ENCODE peak calls at places on chromosomes 13 and 19, in ten cellular contexts. One of them, this sample, is unnamed.

GRCh38 chr13:24050292-24050711 is 110.2 kb upstream of the SPATA13 start:
- DNase-seq in stomach: peak; percentile 70
- DNase-seq in GM12878: no peak
- DNase-seq in A549: no peak
- DNase-seq in SK-N-SH: no peak
- DNase-seq in upper lobe of left lung: peak; percentile 49
- DNase-seq in transverse colon: no peak
- DNase-seq in tibial nerve: no peak
- DNase-seq in ovary: peak; percentile 57
- DNase-seq in K562: no peak
- DNase-seq in this sample: peak; percentile 78

GRCh38 chr13:76440568-76440967 is 445.6 kb downstream of the KCTD12 start:
- DNase-seq in transverse colon: no peak
- DNase-seq in SK-N-SH: no peak
- DNase-seq in GM12878: peak; percentile 17
- DNase-seq in ovary: no peak
- DNase-seq in K562: no peak
- DNase-seq in tibial nerve: no peak
- DNase-seq in stomach: no peak
- DNase-seq in A549: no peak
- DNase-seq in upper lobe of left lung: no peak
- DNase-seq in this sample: no peak

GRCh38 chr13:74288361-74288911 is 154.2 kb upstream of the KLF12 start:
- DNase-seq in GM12878: no peak
- DNase-seq in K562: no peak
- DNase-seq in upper lobe of left lung: peak; percentile 26
- DNase-seq in stomach: peak; percentile 33
- DNase-seq in transverse colon: peak; percentile 49
- DNase-seq in SK-N-SH: peak; percentile 10
- DNase-seq in tibial nerve: no peak
- DNase-seq in ovary: peak; percentile 21
- DNase-seq in A549: no peak
- DNase-seq in this sample: peak; percentile 66

GRCh38 chr19:17475541-17476115 is 5.3 kb downstream of the SLC27A1 start:
- DNase-seq in K562: no peak
- DNase-seq in upper lobe of left lung: peak; percentile 36
- DNase-seq in ovary: no peak
- DNase-seq in tibial nerve: peak; percentile 39
- DNase-seq in SK-N-SH: no peak
- DNase-seq in stomach: peak; percentile 65
- DNase-seq in A549: no peak
- DNase-seq in transverse colon: peak; percentile 31
- DNase-seq in GM12878: no peak
- DNase-seq in this sample: peak; percentile 84

GRCh38 chr13:73061478-73062275 is 2.9 kb downstream of the KLF5 start:
- DNase-seq in GM12878: no peak
- DNase-seq in stomach: no peak
- DNase-seq in A549: no peak
- DNase-seq in transverse colon: no peak
- DNase-seq in upper lobe of left lung: no peak
- DNase-seq in K562: no peak
- DNase-seq in tibial nerve: no peak
- DNase-seq in ovary: no peak
- DNase-seq in SK-N-SH: no peak
- DNase-seq in this sample: no peak

GRCh38 chr13:107202371-107203023 is 634.6 kb upstream of the ARGLU1 start:
- DNase-seq in A549: no peak
- DNase-seq in stomach: peak; percentile 36
- DNase-seq in GM12878: no peak
- DNase-seq in ovary: no peak
- DNase-seq in K562: no peak
- DNase-seq in transverse colon: no peak
- DNase-seq in tibial nerve: no peak
- DNase-seq in SK-N-SH: no peak
- DNase-seq in upper lobe of left lung: no peak
- DNase-seq in this sample: no peak

GRCh38 chr19:19062454-19063182 is 1.2 kb upstream of the SLC25A42 start:
- DNase-seq in K562: no peak
- DNase-seq in A549: no peak
- DNase-seq in ovary: no peak
- DNase-seq in stomach: no peak
- DNase-seq in SK-N-SH: no peak
- DNase-seq in tibial nerve: no peak
- DNase-seq in transverse colon: no peak
- DNase-seq in GM12878: no peak
- DNase-seq in upper lobe of left lung: no peak
- DNase-seq in this sample: no peak

GRCh38 chr19:2625434-2625833 is 77.1 kb downstream of the GNG7 start:
- DNase-seq in K562: no peak
- DNase-seq in upper lobe of left lung: peak; percentile 91
- DNase-seq in GM12878: no peak
- DNase-seq in transverse colon: peak; percentile 75
- DNase-seq in tibial nerve: peak; percentile 50
- DNase-seq in A549: no peak
- DNase-seq in SK-N-SH: no peak
- DNase-seq in ovary: no peak
- DNase-seq in stomach: peak; percentile 55
- DNase-seq in this sample: peak; percentile 70

GRCh38 chr13:40102854-40103253 is 447.4 kb downstream of the COG6 start:
- DNase-seq in upper lobe of left lung: no peak
- DNase-seq in GM12878: no peak
- DNase-seq in transverse colon: no peak
- DNase-seq in K562: no peak
- DNase-seq in A549: peak; percentile 59
- DNase-seq in stomach: peak; percentile 52
- DNase-seq in ovary: peak; percentile 40
- DNase-seq in SK-N-SH: no peak
- DNase-seq in tibial nerve: no peak
- DNase-seq in this sample: no peak

GRCh38 chr13:80386001-80386400 is 45.1 kb upstream of the SPRY2 start:
- DNase-seq in upper lobe of left lung: no peak
- DNase-seq in transverse colon: no peak
- DNase-seq in ovary: no peak
- DNase-seq in K562: no peak
- DNase-seq in SK-N-SH: no peak
- DNase-seq in GM12878: no peak
- DNase-seq in tibial nerve: no peak
- DNase-seq in A549: no peak
- DNase-seq in stomach: no peak
- DNase-seq in this sample: no peak

GRCh38 chr19:14559916-14560775 is 11.7 kb downstream of the NDUFB7 start:
- DNase-seq in upper lobe of left lung: no peak
- DNase-seq in ovary: no peak
- DNase-seq in tibial nerve: no peak
- DNase-seq in transverse colon: no peak
- DNase-seq in stomach: no peak
- DNase-seq in A549: no peak
- DNase-seq in K562: no peak
- DNase-seq in GM12878: no peak
- DNase-seq in SK-N-SH: no peak
- DNase-seq in this sample: no peak

GRCh38 chr19:40380199-40381037 is 9.6 kb downstream of the HIPK4 start:
- DNase-seq in ovary: no peak
- DNase-seq in upper lobe of left lung: no peak
- DNase-seq in A549: no peak
- DNase-seq in K562: no peak
- DNase-seq in tibial nerve: no peak
- DNase-seq in stomach: no peak
- DNase-seq in SK-N-SH: peak; percentile 11
- DNase-seq in GM12878: no peak
- DNase-seq in transverse colon: no peak
- DNase-seq in this sample: no peak

GRCh38 chr19:5949792-5950305 is 28.1 kb downstream of the RANBP3 start:
- DNase-seq in SK-N-SH: no peak
- DNase-seq in ovary: no peak
- DNase-seq in stomach: peak; percentile 76
- DNase-seq in tibial nerve: no peak
- DNase-seq in transverse colon: no peak
- DNase-seq in upper lobe of left lung: peak; percentile 90
- DNase-seq in K562: no peak
- DNase-seq in GM12878: no peak
- DNase-seq in A549: no peak
- DNase-seq in this sample: no peak

GRCh38 chr19:58483776-58484175 is 7.6 kb downstream of the ZNF446 start:
- DNase-seq in stomach: no peak
- DNase-seq in SK-N-SH: no peak
- DNase-seq in transverse colon: no peak
- DNase-seq in ovary: no peak
- DNase-seq in GM12878: no peak
- DNase-seq in tibial nerve: no peak
- DNase-seq in K562: no peak
- DNase-seq in A549: no peak
- DNase-seq in upper lobe of left lung: no peak
- DNase-seq in this sample: no peak

GRCh38 chr13:26786651-26787295 is 26.2 kb upstream of the GPR12 start:
- DNase-seq in tibial nerve: no peak
- DNase-seq in A549: no peak
- DNase-seq in K562: no peak
- DNase-seq in SK-N-SH: no peak
- DNase-seq in transverse colon: no peak
- DNase-seq in ovary: no peak
- DNase-seq in GM12878: no peak
- DNase-seq in upper lobe of left lung: no peak
- DNase-seq in stomach: no peak
- DNase-seq in this sample: no peak

GRCh38 chr13:114077121-114077937 is 55.1 kb downstream of the RASA3 start:
- DNase-seq in ovary: no peak
- DNase-seq in transverse colon: no peak
- DNase-seq in tibial nerve: no peak
- DNase-seq in GM12878: no peak
- DNase-seq in SK-N-SH: no peak
- DNase-seq in upper lobe of left lung: peak; percentile 14
- DNase-seq in stomach: no peak
- DNase-seq in A549: no peak
- DNase-seq in K562: no peak
- DNase-seq in this sample: peak; percentile 61

GRCh38 chr19:2756477-2756876 is 16.7 kb upstream of the SLC39A3 start:
- DNase-seq in upper lobe of left lung: no peak
- DNase-seq in A549: no peak
- DNase-seq in ovary: no peak
- DNase-seq in tibial nerve: no peak
- DNase-seq in transverse colon: no peak
- DNase-seq in K562: no peak
- DNase-seq in GM12878: no peak
- DNase-seq in SK-N-SH: no peak
- DNase-seq in stomach: no peak
- DNase-seq in this sample: no peak

GRCh38 chr13:80399340-80400163 is 58.6 kb upstream of the SPRY2 start:
- DNase-seq in SK-N-SH: no peak
- DNase-seq in A549: no peak
- DNase-seq in K562: no peak
- DNase-seq in GM12878: peak; percentile 17
- DNase-seq in transverse colon: peak; percentile 23
- DNase-seq in ovary: no peak
- DNase-seq in stomach: peak; percentile 76
- DNase-seq in upper lobe of left lung: peak; percentile 80
- DNase-seq in tibial nerve: no peak
- DNase-seq in this sample: no peak

GRCh38 chr13:51643882-51644281 is 59.6 kb downstream of the WDFY2 start:
- DNase-seq in ovary: no peak
- DNase-seq in upper lobe of left lung: no peak
- DNase-seq in stomach: no peak
- DNase-seq in SK-N-SH: no peak
- DNase-seq in tibial nerve: no peak
- DNase-seq in transverse colon: no peak
- DNase-seq in GM12878: no peak
- DNase-seq in K562: no peak
- DNase-seq in A549: peak; percentile 47
- DNase-seq in this sample: no peak

GRCh38 chr13:49110122-49110831 is 109.9 kb upstream of the MLNR start:
- DNase-seq in A549: peak; percentile 86
- DNase-seq in stomach: peak; percentile 78
- DNase-seq in upper lobe of left lung: peak; percentile 92
- DNase-seq in K562: peak; percentile 71
- DNase-seq in ovary: peak; percentile 68
- DNase-seq in SK-N-SH: peak; percentile 68
- DNase-seq in GM12878: peak; percentile 66
- DNase-seq in transverse colon: peak; percentile 87
- DNase-seq in tibial nerve: peak; percentile 85
- DNase-seq in this sample: peak; percentile 91

GRCh38 chr13:54676526-54677113 is 1648.0 kb downstream of the OLFM4 start:
- DNase-seq in SK-N-SH: no peak
- DNase-seq in upper lobe of left lung: no peak
- DNase-seq in A549: no peak
- DNase-seq in tibial nerve: no peak
- DNase-seq in ovary: no peak
- DNase-seq in K562: no peak
- DNase-seq in transverse colon: no peak
- DNase-seq in stomach: no peak
- DNase-seq in GM12878: no peak
- DNase-seq in this sample: no peak

GRCh38 chr19:1266818-1267440 is 2.2 kb upstream of the CIRBP start:
- DNase-seq in SK-N-SH: peak; percentile 85
- DNase-seq in GM12878: no peak
- DNase-seq in transverse colon: peak; percentile 82
- DNase-seq in ovary: peak; percentile 90
- DNase-seq in A549: peak; percentile 56
- DNase-seq in K562: peak; percentile 41
- DNase-seq in stomach: peak; percentile 80
- DNase-seq in upper lobe of left lung: peak; percentile 78
- DNase-seq in tibial nerve: no peak
- DNase-seq in this sample: peak; percentile 88
- TF ChIP-seq EP300 in SK-N-SH: no peak
- TF ChIP-seq EP300 in GM12878: no peak
- TF ChIP-seq EP300 in transverse colon: no peak
- TF ChIP-seq EP300 in ovary: no peak
- TF ChIP-seq EP300 in A549: no peak
- TF ChIP-seq EP300 in K562: no peak
- TF ChIP-seq EP300 in stomach: no peak
- TF ChIP-seq EP300 in upper lobe of left lung: no peak
- TF ChIP-seq EP300 in tibial nerve: no peak
- TF ChIP-seq EP300 in this sample: no peak

GRCh38 chr19:35202722-35203674 is 25.5 kb downstream of the FAM187B start:
- DNase-seq in K562: no peak
- DNase-seq in tibial nerve: no peak
- DNase-seq in ovary: no peak
- DNase-seq in upper lobe of left lung: no peak
- DNase-seq in A549: no peak
- DNase-seq in transverse colon: no peak
- DNase-seq in SK-N-SH: no peak
- DNase-seq in GM12878: no peak
- DNase-seq in stomach: no peak
- DNase-seq in this sample: no peak
- H3K4me3 ChIP-seq in K562: no peak overlapping the region
- H3K4me3 ChIP-seq in tibial nerve: no peak overlapping the region
- H3K4me3 ChIP-seq in ovary: no peak overlapping the region
- H3K4me3 ChIP-seq in upper lobe of left lung: no peak overlapping the region
- H3K4me3 ChIP-seq in A549: no peak overlapping the region
- H3K4me3 ChIP-seq in transverse colon: no peak overlapping the region
- H3K4me3 ChIP-seq in SK-N-SH: no peak overlapping the region
- H3K4me3 ChIP-seq in GM12878: no peak overlapping the region
- H3K4me3 ChIP-seq in stomach: no peak overlapping the region
- H3K4me3 ChIP-seq in this sample: no peak overlapping the region

GRCh38 chr19:16025108-16026101 is 50.9 kb upstream of the TPM4 start:
- DNase-seq in SK-N-SH: peak; percentile 61
- DNase-seq in A549: peak; percentile 64
- DNase-seq in ovary: no peak
- DNase-seq in tibial nerve: no peak
- DNase-seq in K562: peak; percentile 53
- DNase-seq in GM12878: no peak
- DNase-seq in stomach: peak; percentile 54
- DNase-seq in transverse colon: peak; percentile 39
- DNase-seq in upper lobe of left lung: peak; percentile 21
- DNase-seq in this sample: peak; percentile 55
- TF ChIP-seq CTCF in SK-N-SH: peak; percentile 59
- TF ChIP-seq CTCF in A549: no peak
- TF ChIP-seq CTCF in ovary: no peak
- TF ChIP-seq CTCF in tibial nerve: no peak
- TF ChIP-seq CTCF in K562: peak; percentile 66
- TF ChIP-seq CTCF in GM12878: peak; percentile 24
- TF ChIP-seq CTCF in stomach: no peak
- TF ChIP-seq CTCF in transverse colon: peak; percentile 20
- TF ChIP-seq CTCF in upper lobe of left lung: no peak
- TF ChIP-seq CTCF in this sample: peak; percentile 18

GRCh38 chr13:46172531-46172991 is 9.4 kb downstream of the LCP1 start:
- DNase-seq in ovary: no peak
- DNase-seq in stomach: no peak
- DNase-seq in A549: no peak
- DNase-seq in upper lobe of left lung: peak; percentile 41
- DNase-seq in tibial nerve: no peak
- DNase-seq in K562: no peak
- DNase-seq in SK-N-SH: no peak
- DNase-seq in GM12878: no peak
- DNase-seq in transverse colon: peak; percentile 41
- DNase-seq in this sample: no peak
- TF ChIP-seq EP300 in ovary: no peak
- TF ChIP-seq EP300 in stomach: no peak
- TF ChIP-seq EP300 in A549: no peak
- TF ChIP-seq EP300 in upper lobe of left lung: no peak
- TF ChIP-seq EP300 in tibial nerve: no peak
- TF ChIP-seq EP300 in K562: no peak
- TF ChIP-seq EP300 in SK-N-SH: no peak
- TF ChIP-seq EP300 in GM12878: no peak
- TF ChIP-seq EP300 in transverse colon: no peak
- TF ChIP-seq EP300 in this sample: no peak

This sample was measured in sigmoid colon.